ENCODE peak calls at places on chromosomes 12 and 14, in five cellular contexts. W is foreskin keratinocyte, X is progenitor cell of endocrine pancreas, V is PC-3, H is heart left ventricle. M is an unnamed sample.

GRCh38 chr12:92421701-92422100 is 276.1 kb upstream of the BTG1 start:
- DNase-seq in W (peak; percentile 70), X (no peak), V (peak; percentile 89), H (no peak), M (no peak)

GRCh38 chr12:78470354-78471195 is 394.0 kb upstream of the SYT1 start:
- DNase-seq in W (peak; percentile 37), X (no peak), V (peak; percentile 64), H (no peak), M (no peak)

GRCh38 chr14:88995437-88996198 is 171.2 kb downstream of the TTC8 start:
- DNase-seq in W (peak; percentile 51), X (no peak), V (peak; percentile 84), H (no peak), M (no peak)

GRCh38 chr14:25111061-25111601 is 61.2 kb upstream of the STXBP6 start:
- DNase-seq in W (peak; percentile 84), X (no peak), V (no peak), H (peak; percentile 39), M (no peak)

GRCh38 chr12:131833896-131834641 is 5.9 kb downstream of the MMP17 start:
- DNase-seq in W (no peak), X (no peak), V (peak; percentile 43), H (no peak), M (no peak)

GRCh38 chr14:25381498-25381897 is 331.6 kb upstream of the STXBP6 start:
- DNase-seq in W (no peak), X (no peak), V (peak; percentile 4), H (no peak), M (no peak)

GRCh38 chr14:54787263-54787662 is 115.4 kb downstream of the GCH1 start:
- DNase-seq in W (no peak), X (no peak), V (no peak), H (peak; percentile 71), M (no peak)

GRCh38 chr12:130589391-130590317 is 126.4 kb downstream of the RIMBP2 start:
- DNase-seq in W (no peak), X (no peak), V (no peak), H (no peak), M (no peak)

GRCh38 chr12:7154042-7154441 is 23.9 kb downstream of the CLSTN3 start:
- DNase-seq in W (no peak), X (no peak), V (no peak), H (no peak), M (no peak)

M was measured in putamen.